ENCODE peak calls at places on chromosomes 3 and 15, in six cellular contexts. V is hepatocyte, Z is HFF-Myc, Y is A549, G is heart right ventricle, D is fibroblast of mammary gland. C is an unnamed sample.
A peak's percentile ranks its signal among the peaks of the same experiment; 100 is the strongest.

GRCh38 chr15:101322016-101322695 is 27.1 kb upstream of the SNRPA1 start:
- DNase-seq in V (no peak), Z (no peak), Y (no peak), G (no peak), D (no peak), C (no peak)

GRCh38 chr3:177679568-177680441 is 482.5 kb upstream of the TBL1XR1 start:
- DNase-seq in V (no peak), Z (no peak), Y (no peak), G (no peak), D (peak; percentile 67), C (no peak)

GRCh38 chr3:194344012-194344411 is 7.1 kb downstream of the CPN2 start:
- DNase-seq in V (peak; percentile 85), Z (no peak), Y (peak; percentile 86), G (peak; percentile 75), D (peak; percentile 56), C (no peak)

GRCh38 chr3:134864644-134865043 is 69.6 kb downstream of the EPHB1 start:
- DNase-seq in V (no peak), Z (no peak), Y (no peak), G (peak; percentile 36), D (peak; percentile 25), C (no peak)

GRCh38 chr3:165669502-165669901 is 167.7 kb downstream of the BCHE start:
- DNase-seq in V (no peak), Z (no peak), Y (no peak), G (no peak), D (peak; percentile 14), C (no peak)

GRCh38 chr3:143657391-143657790 is 190.9 kb downstream of the SLC9A9 start:
- DNase-seq in V (no peak), Z (no peak), Y (no peak), G (no peak), D (no peak), C (no peak)

GRCh38 chr15:40776537-40777141 is 6.9 kb downstream of the C15orf62 start:
- DNase-seq in V (no peak), Z (no peak), Y (no peak), G (no peak), D (peak; percentile 71), C (no peak)

GRCh38 chr3:152471814-152472605 is 203.3 kb downstream of the MBNL1 start:
- DNase-seq in V (peak; percentile 49), Z (peak; percentile 33), Y (peak; percentile 29), G (peak; percentile 80), D (peak; percentile 77), C (peak; percentile 21)

GRCh38 chr3:86990171-86990733 is 697 bp downstream of the VGLL3 start:
- DNase-seq in V (peak; percentile 84), Z (no peak), Y (no peak), G (no peak), D (no peak), C (no peak)

GRCh38 chr15:84883433-84883832 is 1.0 kb upstream of the SLC28A1 start:
- DNase-seq in V (peak; percentile 45), Z (no peak), Y (no peak), G (no peak), D (no peak), C (no peak)

GRCh38 chr3:32506466-32506865 is 3.8 kb upstream of the CMTM6 start:
- DNase-seq in V (no peak), Z (no peak), Y (no peak), G (no peak), D (no peak), C (no peak)

GRCh38 chr3:127423856-127424765 is 136.3 kb upstream of the PRR20G start:
- DNase-seq in V (no peak), Z (no peak), Y (no peak), G (no peak), D (no peak), C (no peak)

GRCh38 chr15:30973379-30973778 is 18.0 kb downstream of the MTMR10 start:
- DNase-seq in V (no peak), Z (no peak), Y (no peak), G (no peak), D (no peak), C (no peak)

GRCh38 chr3:88469216-88469615 is 319.5 kb downstream of the C3orf38 start:
- DNase-seq in V (no peak), Z (no peak), Y (no peak), G (no peak), D (no peak), C (no peak)

GRCh38 chr3:9151240-9151639 is 98.2 kb downstream of the SRGAP3 start:
- DNase-seq in V (no peak), Z (peak; percentile 24), Y (no peak), G (no peak), D (peak; percentile 97), C (no peak)

GRCh38 chr3:132773071-132773619 is 50.9 kb upstream of the NPHP3 start:
- DNase-seq in V (no peak), Z (no peak), Y (no peak), G (no peak), D (peak; percentile 4), C (no peak)

GRCh38 chr15:63226155-63226883 is 36.9 kb downstream of the RAB8B start:
- DNase-seq in V (no peak), Z (no peak), Y (no peak), G (no peak), D (no peak), C (no peak)

GRCh38 chr3:30548605-30549004 is 57.8 kb upstream of the TGFBR2 start:
- DNase-seq in V (no peak), Z (no peak), Y (no peak), G (no peak), D (peak; percentile 47), C (no peak)

GRCh38 chr15:89855948-89856347 is 37.8 kb downstream of the AP3S2 start:
- DNase-seq in V (no peak), Z (no peak), Y (no peak), G (no peak), D (no peak), C (no peak)

GRCh38 chr15:22979069-22979698 is 984 bp downstream of the CYFIP1 start:
- DNase-seq in V (peak; percentile 76), Z (no peak), Y (peak; percentile 67), G (peak; percentile 47), D (peak; percentile 40), C (no peak)

GRCh38 chr3:121018917-121019321 is 110.9 kb downstream of the STXBP5L start:
- DNase-seq in V (no peak), Z (no peak), Y (no peak), G (no peak), D (no peak), C (no peak)

DNA sequence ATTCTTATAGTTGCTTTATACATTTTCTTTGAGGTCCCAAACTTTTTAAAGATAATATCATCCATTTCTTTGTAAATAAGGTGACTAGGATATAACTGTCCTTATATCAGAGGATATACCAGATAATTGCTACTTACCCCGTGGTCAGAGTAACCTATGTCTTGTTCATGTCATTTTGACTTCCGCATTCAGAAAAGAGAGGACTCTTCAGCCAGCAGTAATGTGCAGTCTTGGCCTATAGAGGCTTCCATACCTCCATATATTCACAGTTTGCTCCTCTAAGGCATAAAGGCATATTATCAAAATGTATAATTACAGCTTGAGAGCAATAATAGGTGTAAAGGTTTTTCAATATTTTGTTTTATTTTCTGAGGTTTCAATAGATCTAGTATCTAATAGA is 38.5 kb downstream of the EPHA6 start:
- DNase-seq in V (no peak), Z (no peak), Y (no peak), G (no peak), D (no peak), C (no peak)
- TF ChIP-seq CTCF in V (no peak), Z (no peak), Y (no peak), G (no peak), D (no peak), C (no peak)

DNA sequence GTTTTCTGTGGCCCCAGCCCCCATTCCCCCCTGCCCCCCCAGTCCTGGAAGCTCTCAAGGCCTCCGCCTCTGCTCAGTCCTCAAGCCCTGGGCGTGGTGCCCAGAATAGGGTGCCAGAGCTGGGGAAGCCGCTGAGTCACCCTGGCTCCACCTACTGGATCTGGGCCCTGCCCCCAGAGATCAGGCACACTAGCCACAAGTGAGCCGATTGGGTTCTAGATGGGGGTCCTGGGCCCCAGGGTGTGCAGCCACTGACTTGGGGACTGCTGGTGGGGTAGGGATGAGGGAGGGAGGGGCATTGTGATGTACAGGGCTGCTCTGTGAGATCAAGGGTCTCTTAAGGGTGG is 5.7 kb downstream of the EIF4G1 start:
- DNase-seq in V (peak; percentile 87), Z (peak; percentile 87), Y (peak; percentile 95), G (peak; percentile 96), D (peak; percentile 98), C (peak; percentile 83)
- H3K4me3 ChIP-seq in V (no peak overlapping the region), Z (peak overlapping the region; percentile 29), Y (peak overlapping the region; percentile 32), G (peak overlapping the region; percentile 37), D (peak overlapping the region; percentile 27), C (peak overlapping the region; percentile 43)

DNA sequence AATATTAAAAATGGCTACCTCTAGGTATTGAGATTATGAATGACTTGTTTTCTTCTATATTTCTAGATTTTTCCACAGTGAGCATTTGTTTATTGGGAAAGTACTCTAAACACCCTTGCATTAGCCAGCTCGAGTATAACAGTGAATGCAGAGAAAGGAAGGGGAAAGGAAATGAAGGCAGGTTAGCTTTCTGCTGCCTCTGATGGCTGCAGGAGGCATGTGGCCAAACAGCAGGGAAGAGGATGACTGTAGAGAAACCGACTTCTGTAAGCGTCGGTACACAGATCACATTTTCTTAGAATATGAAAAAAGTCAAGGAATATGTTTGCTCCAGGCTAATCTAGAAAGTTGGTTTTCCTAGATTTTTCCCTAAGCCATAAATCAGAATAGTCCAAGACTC is 19.8 kb downstream of the GNB5 start:
- DNase-seq in V (no peak), Z (no peak), Y (no peak), G (no peak), D (peak; percentile 17), C (no peak)
- TF ChIP-seq CTCF in V (no peak), Z (no peak), Y (no peak), G (no peak), D (no peak), C (no peak)

GRCh38 chr3:38170722-38171121 is 5.4 kb downstream of the OXSR1 start:
- DNase-seq in V (no peak), Z (no peak), Y (no peak), G (no peak), D (no peak), C (no peak)

GRCh38 chr3:38165722-38166387 is 518 bp downstream of the OXSR1 start:
- DNase-seq in V (peak; percentile 75), Z (no peak), Y (peak; percentile 61), G (peak; percentile 65), D (peak; percentile 42), C (no peak)

GRCh38 chr3:38168988-38169363 is 3.6 kb downstream of the OXSR1 start:
- DNase-seq in V (no peak), Z (no peak), Y (no peak), G (no peak), D (peak; percentile 78), C (no peak)

GRCh38 chr3:38164966-38165721 is at the start of gene OXSR1:
- DNase-seq in V (peak; percentile 100), Z (peak; percentile 100), Y (peak; percentile 99), G (peak; percentile 99), D (peak; percentile 100), C (peak; percentile 100)

DNA sequence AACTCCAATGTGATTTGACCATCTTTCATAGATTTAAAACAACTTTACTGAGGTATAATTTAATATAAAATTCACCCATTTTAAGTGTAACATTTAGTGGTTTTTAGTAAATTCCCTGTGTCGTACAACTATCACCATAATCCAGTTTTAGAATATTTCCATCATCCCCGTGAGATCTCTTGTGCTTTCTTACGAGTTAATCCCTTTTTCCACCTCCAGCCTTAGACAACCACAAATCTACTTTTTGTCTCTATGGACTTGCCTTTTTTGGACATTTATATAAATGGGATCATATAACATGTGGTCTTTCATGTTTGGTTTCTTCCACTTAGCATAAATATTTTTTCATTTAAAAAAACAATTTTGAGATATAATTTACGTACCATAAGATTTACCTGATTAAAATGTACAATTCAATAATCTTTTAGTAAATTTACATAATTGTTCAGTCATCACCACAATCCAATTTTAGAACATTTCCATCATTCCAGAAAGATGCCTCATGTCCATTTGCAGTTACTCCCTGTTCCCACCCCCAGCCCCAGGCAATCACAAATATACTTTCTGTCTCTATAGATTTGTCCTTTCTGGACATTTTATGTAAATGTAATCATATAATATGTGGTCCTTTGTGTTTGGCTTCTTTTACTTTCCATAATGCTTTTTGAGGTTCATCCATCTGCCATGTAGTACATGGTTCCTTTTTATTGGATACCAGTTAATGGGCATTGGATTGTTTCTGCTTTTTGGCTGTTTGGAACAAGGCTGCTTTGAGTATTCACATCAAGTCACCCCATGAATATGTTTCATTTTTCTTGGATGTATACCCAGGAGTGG is 3.0 kb downstream of the OXSR1 start:
- DNase-seq in V (no peak), Z (no peak), Y (no peak), G (no peak), D (peak; percentile 70), C (no peak)
- H3K4me3 ChIP-seq in V (no peak overlapping the region), Z (peak overlapping the region; percentile 83), Y (no peak overlapping the region), G (no peak overlapping the region), D (peak overlapping the region; percentile 15), C (no peak overlapping the region)

C was measured in LNCaP clone FGC.